ENCODE peak calls at places on chromosome 9, in four cellular contexts. C, H, G and U are unnamed samples.

GRCh38 chr9:101028346-101029299 is at the start of gene PLPPR1:
- DNase-seq in C (peak; percentile 79), H (no peak), G (peak; percentile 37), U (peak; percentile 48)

GRCh38 chr9:117725426-117725887 is 21.3 kb downstream of the TLR4 start:
- DNase-seq in H (no peak), G (no peak), C (no peak), U (no peak)

GRCh38 chr9:70747335-70747734 is 332.9 kb upstream of the KLF9 start:
- DNase-seq in C (no peak), H (no peak), G (no peak), U (no peak)

GRCh38 chr9:6109571-6109970 is 94.1 kb upstream of the RANBP6 start:
- DNase-seq in G (no peak), C (no peak), H (no peak), U (no peak)

GRCh38 chr9:17613723-17614122 is 34.9 kb downstream of the SH3GL2 start:
- DNase-seq in H (peak; percentile 93), G (no peak), C (no peak), U (peak; percentile 67)

GRCh38 chr9:29285818-29286217 is 1712.5 kb upstream of the C9orf72 start:
- DNase-seq in G (no peak), H (peak; percentile 61), C (no peak), U (no peak)

GRCh38 chr9:20340161-20340861 is 282.0 kb downstream of the MLLT3 start:
- DNase-seq in G (no peak), C (no peak), H (no peak), U (no peak)

GRCh38 chr9:38024036-38024681 is 44.9 kb downstream of the SHB start:
- DNase-seq in H (no peak), G (no peak), C (no peak), U (peak; percentile 90)

GRCh38 chr9:73270967-73271722 is 119.5 kb downstream of the ANXA1 start:
- DNase-seq in H (peak; percentile 77), C (no peak), G (no peak), U (peak; percentile 90)

GRCh38 chr9:31847963-31848362 is 536.5 kb upstream of the ACO1 start:
- DNase-seq in H (no peak), C (no peak), G (no peak), U (no peak)

GRCh38 chr9:111961011-111961410 is 64.4 kb downstream of the UGCG start:
- DNase-seq in C (no peak), G (no peak), H (peak; percentile 28), U (no peak)

DNA sequence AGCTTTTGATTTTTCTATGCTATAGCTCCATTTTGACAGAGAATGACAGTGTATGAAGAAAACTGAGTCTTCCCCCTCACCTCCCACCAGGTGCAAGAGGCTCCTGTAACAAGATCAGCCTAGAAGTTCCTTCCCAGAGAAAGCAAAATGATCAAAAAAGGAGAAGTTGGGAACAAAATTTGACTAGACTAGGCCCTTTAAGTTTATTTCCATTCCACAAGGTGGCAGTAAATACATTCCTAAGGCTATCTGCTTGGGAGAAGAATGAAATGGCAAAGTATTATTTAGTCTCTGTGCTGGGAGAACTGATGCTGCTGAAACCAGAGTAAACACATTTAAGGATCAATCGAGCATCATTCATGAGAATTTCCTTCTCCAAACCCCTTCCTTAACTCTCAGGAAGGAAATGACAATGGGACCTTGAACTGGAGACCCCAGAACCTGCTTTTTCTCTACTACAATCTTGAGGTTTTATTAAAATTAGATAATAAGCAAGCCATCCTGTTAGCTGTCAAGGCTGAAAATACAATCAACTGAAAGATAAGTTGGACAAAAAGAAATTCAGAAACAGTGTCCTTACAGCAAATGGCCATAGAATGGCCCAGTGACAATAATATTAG is 133.1 kb upstream of the TUT7 start:
- DNase-seq in G (no peak), C (peak; percentile 53), H (peak; percentile 44), U (no peak)
- TF ChIP-seq CTCF in G (peak; percentile 65), C (peak; percentile 59), H (peak; percentile 65), U (peak; percentile 84)

GRCh38 chr9:129608561-129609481 is 12.1 kb downstream of the C9orf50 start:
- DNase-seq in C (no peak), H (no peak), G (no peak), U (no peak)

GRCh38 chr9:129610193-129610472 is 10.8 kb downstream of the C9orf50 start:
- DNase-seq in C (peak; percentile 6), H (no peak), G (peak; percentile 49), U (no peak)

GRCh38 chr9:129611302-129611800 is 9.6 kb downstream of the C9orf50 start:
- DNase-seq in G (no peak), C (no peak), H (no peak), U (no peak)

GRCh38 chr9:129610473-129611301 is 10.2 kb downstream of the C9orf50 start:
- DNase-seq in H (peak; percentile 67), G (peak; percentile 83), C (peak; percentile 72), U (no peak)

DNA sequence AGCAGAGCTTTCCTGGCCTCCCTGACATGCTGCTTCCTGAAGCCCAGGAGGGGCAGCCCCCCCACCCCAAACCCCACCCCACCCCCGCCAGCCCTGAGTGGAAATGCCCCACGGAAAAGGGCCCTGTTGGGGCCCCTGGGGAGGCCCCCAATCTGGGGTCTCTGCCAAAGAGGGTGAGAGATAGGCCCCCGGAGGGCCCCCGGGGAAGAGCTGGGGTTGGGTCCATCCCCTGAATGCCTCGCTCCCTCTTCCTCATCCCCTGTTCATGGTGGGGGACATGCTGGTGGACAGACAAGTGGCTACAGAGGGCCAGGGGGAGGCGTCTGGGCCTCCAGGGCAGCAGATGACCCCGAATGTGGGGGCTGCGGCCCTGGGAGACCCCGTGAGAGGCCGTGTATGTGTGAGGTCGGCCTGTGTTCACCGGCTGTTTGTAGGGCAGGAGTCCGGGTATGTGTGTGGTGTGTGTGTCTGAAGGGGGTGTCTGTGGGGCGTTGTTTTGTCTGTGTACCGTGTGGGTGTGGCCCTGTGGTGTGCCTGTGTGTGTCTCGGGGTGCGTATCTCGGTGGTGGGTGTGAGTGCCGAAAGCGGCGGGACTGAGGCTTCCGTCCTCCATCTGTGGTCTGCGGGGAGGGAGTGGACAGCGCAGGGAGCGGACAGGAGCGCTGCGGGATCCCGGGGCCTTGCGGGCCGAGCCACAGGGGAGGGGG is 11.3 kb downstream of the C9orf50 start:
- DNase-seq in G (peak; percentile 64), H (no peak), C (peak; percentile 13), U (no peak)
- H3K27ac ChIP-seq in G (peak overlapping the region; percentile 98), H (no peak overlapping the region), C (no peak overlapping the region), U (no peak overlapping the region)

DNA sequence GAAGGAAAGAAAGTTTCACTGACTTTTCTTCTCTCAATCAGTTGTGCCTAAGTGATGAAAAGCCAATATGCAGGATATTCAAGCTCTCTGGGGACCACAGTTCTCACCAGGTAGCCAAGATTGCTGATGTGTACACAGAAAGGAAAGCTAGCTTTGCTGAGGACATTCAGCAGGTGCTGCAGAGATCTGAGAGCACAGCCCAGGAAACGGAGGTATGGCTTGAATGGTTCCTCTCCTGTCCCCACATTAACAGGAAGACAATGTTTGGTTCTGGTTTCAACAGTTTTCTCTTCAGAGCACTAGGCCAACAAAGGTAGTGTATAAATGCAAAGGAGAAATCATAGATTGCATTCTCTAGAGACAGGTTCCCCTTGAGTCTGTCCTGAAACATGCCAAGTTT is 69.6 kb downstream of the PTPDC1 start:
- DNase-seq in G (no peak), C (peak; percentile 64), H (no peak), U (no peak)
- H3K4me1 ChIP-seq in G (peaks cover 23% of the 10 kb centered on the region), C (peaks cover 10% of the 10 kb centered on the region), H (peaks cover 10% of the 10 kb centered on the region), U (peaks cover 4% of the 10 kb centered on the region)

GRCh38 chr9:109455861-109456260 is 42.2 kb downstream of the PTPN3 start:
- DNase-seq in G (no peak), C (no peak), H (no peak), U (no peak)

GRCh38 chr9:109456811-109457210 is 41.3 kb downstream of the PTPN3 start:
- DNase-seq in H (no peak), G (no peak), C (no peak), U (no peak)

GRCh38 chr9:109454041-109454440 is 44.1 kb downstream of the PTPN3 start:
- DNase-seq in H (no peak), C (no peak), G (no peak), U (no peak)

GRCh38 chr9:109454601-109455155 is 43.4 kb downstream of the PTPN3 start:
- DNase-seq in H (no peak), G (no peak), C (no peak), U (no peak)

GRCh38 chr9:109455391-109455790 is 42.7 kb downstream of the PTPN3 start:
- DNase-seq in C (no peak), G (no peak), H (no peak), U (no peak)
- TF ChIP-seq CTCF in C (no peak), G (no peak), H (no peak), U (no peak)

GRCh38 chr9:33447404-33448158 is at the start of gene AQP3:
- DNase-seq in C (peak; percentile 83), G (peak; percentile 67), H (peak; percentile 37), U (peak; percentile 54)
- H3K27ac ChIP-seq in C (peak within 1 kb of the TSS; percentile 93), G (peak within 1 kb of the TSS; percentile 69), H (peak within 1 kb of the TSS; percentile 75), U (peak within 1 kb of the TSS; percentile 47)

DNA sequence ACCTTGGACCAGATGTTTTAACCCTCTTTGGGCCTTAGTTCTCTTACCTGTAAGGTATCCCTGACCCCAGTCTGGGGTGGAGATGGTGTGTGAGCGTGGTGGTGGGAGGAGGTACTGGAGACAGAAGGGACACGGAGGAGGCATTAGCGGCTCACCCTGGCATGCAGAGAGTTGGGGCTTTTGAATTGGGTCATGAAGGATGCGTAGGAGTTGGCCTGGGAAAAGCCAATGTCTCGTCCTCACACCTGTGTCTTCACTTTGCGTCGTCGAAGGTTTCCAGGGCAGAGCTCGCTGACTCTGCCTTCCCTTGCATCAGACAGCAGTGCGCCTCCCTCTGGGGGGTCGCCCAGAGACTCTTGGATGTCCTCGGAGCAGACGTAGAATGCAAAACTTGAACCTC is 11.2 kb downstream of the RXRA start:
- DNase-seq in G (no peak), C (no peak), H (no peak), U (no peak)
- H3K4me1 ChIP-seq in G (peaks cover 100% of the 10 kb centered on the region), C (no peaks in the 10 kb centered on the region), H (no peaks in the 10 kb centered on the region), U (no peaks in the 10 kb centered on the region)

DNA sequence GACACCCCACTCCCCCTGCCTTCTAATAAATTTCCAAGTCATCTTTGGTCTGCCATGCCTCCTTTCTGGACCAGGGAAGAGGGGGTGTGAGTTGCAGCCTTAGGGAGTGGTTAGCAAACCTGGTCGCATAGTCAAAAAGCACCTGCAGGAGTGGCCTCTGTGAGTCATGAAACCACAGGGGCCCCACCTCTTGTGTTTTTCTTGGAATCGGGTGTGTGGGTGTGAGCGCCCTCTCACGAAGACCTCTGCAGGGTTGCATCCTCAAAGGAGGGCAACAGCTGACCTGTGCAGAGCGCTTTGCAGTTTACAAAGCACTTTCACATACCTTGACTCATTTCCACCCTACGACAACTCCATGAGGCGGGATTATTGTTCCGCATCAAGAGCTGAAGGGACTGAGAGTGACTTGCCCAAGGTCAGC is 36.8 kb upstream of the TEX48 start:
- DNase-seq in H (peak; percentile 95), C (no peak), G (no peak), U (peak; percentile 85)
- TF ChIP-seq CTCF in H (peak; percentile 36), C (no peak), G (no peak), U (peak; percentile 56)

DNA sequence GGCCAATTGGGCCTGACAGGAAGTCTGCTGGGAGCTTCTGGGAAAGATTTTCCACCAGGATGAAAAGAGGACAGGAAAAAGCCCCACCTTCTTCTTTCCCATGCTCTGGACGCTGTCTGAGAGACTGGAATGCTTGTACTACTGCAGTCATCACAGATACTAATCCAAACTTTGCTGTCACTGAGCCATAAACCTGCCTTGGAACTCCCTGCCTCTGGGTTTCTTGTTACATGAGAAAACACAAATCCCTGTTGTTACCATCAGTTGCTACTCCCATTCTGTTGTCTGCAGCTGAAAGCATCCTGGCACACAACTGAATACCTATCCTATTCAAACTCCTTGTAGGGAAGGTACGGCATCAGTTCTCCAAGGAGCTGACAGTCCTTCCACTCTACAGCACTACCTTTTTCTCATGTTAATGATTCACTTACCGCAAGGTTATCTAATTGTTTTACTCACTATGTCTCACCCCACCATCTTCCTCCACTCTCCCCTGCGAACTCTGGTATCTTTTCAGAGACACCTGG is 167.5 kb downstream of the CDK5RAP2 start:
- DNase-seq in C (no peak), H (no peak), G (no peak), U (peak; percentile 80)
- H3K27ac ChIP-seq in C (no peak overlapping the region), H (no peak overlapping the region), G (no peak overlapping the region), U (no peak overlapping the region)

GRCh38 chr9:120692901-120693573 is 21.2 kb downstream of the MEGF9 start:
- DNase-seq in G (no peak), H (no peak), C (no peak), U (no peak)
- H3K4me1 ChIP-seq in G (peaks cover 7% of the 10 kb centered on the region), H (peaks cover 32% of the 10 kb centered on the region), C (peaks cover 6% of the 10 kb centered on the region), U (peaks cover 6% of the 10 kb centered on the region)